ENCODE peak calls at places on chromosomes 13 and 19, in eight cellular contexts. One of them, this sample, is unnamed.

GRCh38 chr13:83503424-83503823 is 378.9 kb downstream of the SLITRK1 start:
- DNase-seq in stomach: no peak
- DNase-seq in suprapubic skin: no peak
- DNase-seq in breast epithelium: no peak
- DNase-seq in K562: no peak
- DNase-seq in spleen: no peak
- DNase-seq in HCT116: no peak
- DNase-seq in endothelial cell of umbilical vein: no peak
- DNase-seq in this sample: no peak

GRCh38 chr13:87295636-87296035 is 375.5 kb upstream of the SLITRK5 start:
- DNase-seq in stomach: no peak
- DNase-seq in suprapubic skin: no peak
- DNase-seq in breast epithelium: no peak
- DNase-seq in K562: no peak
- DNase-seq in spleen: no peak
- DNase-seq in HCT116: no peak
- DNase-seq in endothelial cell of umbilical vein: no peak
- DNase-seq in this sample: no peak

GRCh38 chr19:53123400-53123799 is 9.3 kb downstream of the ZNF415 start:
- DNase-seq in stomach: no peak
- DNase-seq in suprapubic skin: no peak
- DNase-seq in breast epithelium: no peak
- DNase-seq in K562: no peak
- DNase-seq in spleen: peak
- DNase-seq in HCT116: no peak
- DNase-seq in endothelial cell of umbilical vein: no peak
- DNase-seq in this sample: no peak

GRCh38 chr19:6891761-6892385 is 4.5 kb downstream of the ADGRE1 start:
- DNase-seq in stomach: no peak
- DNase-seq in suprapubic skin: no peak
- DNase-seq in breast epithelium: no peak
- DNase-seq in K562: no peak
- DNase-seq in spleen: no peak
- DNase-seq in HCT116: no peak
- DNase-seq in endothelial cell of umbilical vein: no peak
- DNase-seq in this sample: no peak

GRCh38 chr19:28316464-28316863 is 896.5 kb downstream of the UQCRFS1 start:
- DNase-seq in stomach: no peak
- DNase-seq in suprapubic skin: no peak
- DNase-seq in breast epithelium: no peak
- DNase-seq in K562: no peak
- DNase-seq in spleen: no peak
- DNase-seq in HCT116: no peak
- DNase-seq in endothelial cell of umbilical vein: no peak
- DNase-seq in this sample: no peak

GRCh38 chr13:60000081-60000480 is 163.6 kb downstream of the DIAPH3 start:
- DNase-seq in stomach: no peak
- DNase-seq in suprapubic skin: no peak
- DNase-seq in breast epithelium: no peak
- DNase-seq in K562: no peak
- DNase-seq in spleen: no peak
- DNase-seq in HCT116: no peak
- DNase-seq in endothelial cell of umbilical vein: no peak
- DNase-seq in this sample: no peak

GRCh38 chr13:94329754-94330551 is 149.5 kb downstream of the DCT start:
- DNase-seq in stomach: no peak
- DNase-seq in suprapubic skin: no peak
- DNase-seq in breast epithelium: no peak
- DNase-seq in K562: no peak
- DNase-seq in spleen: no peak
- DNase-seq in HCT116: no peak
- DNase-seq in endothelial cell of umbilical vein: peak
- DNase-seq in this sample: peak

GRCh38 chr19:46713781-46714522 is 3.0 kb downstream of the PRKD2 start:
- DNase-seq in stomach: peak
- DNase-seq in suprapubic skin: peak
- DNase-seq in breast epithelium: peak
- DNase-seq in K562: peak
- DNase-seq in spleen: peak
- DNase-seq in HCT116: peak
- DNase-seq in endothelial cell of umbilical vein: peak
- DNase-seq in this sample: peak

GRCh38 chr19:51903192-51903591 is 1.6 kb downstream of the ZNF649 start:
- DNase-seq in stomach: no peak
- DNase-seq in suprapubic skin: no peak
- DNase-seq in breast epithelium: no peak
- DNase-seq in K562: no peak
- DNase-seq in spleen: no peak
- DNase-seq in HCT116: no peak
- DNase-seq in endothelial cell of umbilical vein: no peak
- DNase-seq in this sample: no peak

GRCh38 chr13:95083758-95084157 is 217.5 kb downstream of the ABCC4 start:
- DNase-seq in stomach: no peak
- DNase-seq in suprapubic skin: no peak
- DNase-seq in breast epithelium: no peak
- DNase-seq in K562: no peak
- DNase-seq in spleen: no peak
- DNase-seq in HCT116: no peak
- DNase-seq in endothelial cell of umbilical vein: peak
- DNase-seq in this sample: no peak

GRCh38 chr13:85508683-85509329 is 290.4 kb downstream of the SLITRK6 start:
- DNase-seq in stomach: no peak
- DNase-seq in suprapubic skin: no peak
- DNase-seq in breast epithelium: no peak
- DNase-seq in K562: no peak
- DNase-seq in spleen: peak
- DNase-seq in HCT116: no peak
- DNase-seq in endothelial cell of umbilical vein: no peak
- DNase-seq in this sample: no peak

GRCh38 chr19:56594783-56595547 is at the start of gene ZNF71:
- DNase-seq in stomach: peak
- DNase-seq in suprapubic skin: peak
- DNase-seq in breast epithelium: peak
- DNase-seq in K562: peak
- DNase-seq in spleen: peak
- DNase-seq in HCT116: no peak
- DNase-seq in endothelial cell of umbilical vein: peak
- DNase-seq in this sample: no peak

GRCh38 chr19:49915271-49915670 is 13.7 kb upstream of the ATF5 start:
- DNase-seq in stomach: no peak
- DNase-seq in suprapubic skin: no peak
- DNase-seq in breast epithelium: no peak
- DNase-seq in K562: no peak
- DNase-seq in spleen: no peak
- DNase-seq in HCT116: no peak
- DNase-seq in endothelial cell of umbilical vein: no peak
- DNase-seq in this sample: no peak

GRCh38 chr19:16698914-16699313 is 20.7 kb upstream of the NWD1 start:
- DNase-seq in stomach: no peak
- DNase-seq in suprapubic skin: no peak
- DNase-seq in breast epithelium: no peak
- DNase-seq in K562: no peak
- DNase-seq in spleen: no peak
- DNase-seq in HCT116: no peak
- DNase-seq in endothelial cell of umbilical vein: no peak
- DNase-seq in this sample: no peak

DNA sequence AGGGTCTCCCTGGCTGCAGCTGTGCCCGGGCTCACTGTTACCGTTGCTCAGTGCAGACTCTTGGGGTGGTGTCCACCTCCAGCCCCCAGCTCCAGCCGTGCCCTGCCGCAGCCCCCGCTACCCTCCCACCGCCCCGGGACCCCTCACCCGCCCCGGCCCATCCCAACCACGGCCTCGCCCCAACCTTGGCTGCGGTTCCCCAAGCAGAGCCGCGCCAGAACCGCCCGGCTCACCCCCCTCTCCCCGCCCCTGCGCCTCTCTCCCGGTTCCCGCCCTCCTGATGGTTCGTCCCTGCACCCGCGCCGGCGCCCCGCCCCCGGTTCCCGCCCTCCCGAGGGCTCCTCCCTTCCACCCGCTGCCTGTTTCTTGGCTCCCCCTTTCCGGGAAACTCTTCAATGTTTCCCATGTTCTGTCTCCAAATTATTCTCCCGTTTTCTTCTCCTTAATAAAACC is 40.3 kb downstream of the ANKRD10 start:
- DNase-seq in stomach: peak
- DNase-seq in suprapubic skin: peak
- DNase-seq in breast epithelium: peak
- DNase-seq in K562: peak
- DNase-seq in spleen: peak
- DNase-seq in HCT116: peak
- DNase-seq in endothelial cell of umbilical vein: peak
- DNase-seq in this sample: no peak
- TF ChIP-seq POLR2AphosphoS5 in stomach: no peak
- TF ChIP-seq POLR2AphosphoS5 in suprapubic skin: no peak
- TF ChIP-seq POLR2AphosphoS5 in breast epithelium: no peak
- TF ChIP-seq POLR2AphosphoS5 in K562: no peak
- TF ChIP-seq POLR2AphosphoS5 in spleen: peak
- TF ChIP-seq POLR2AphosphoS5 in HCT116: no peak
- TF ChIP-seq POLR2AphosphoS5 in endothelial cell of umbilical vein: no peak
- TF ChIP-seq POLR2AphosphoS5 in this sample: no peak

DNA sequence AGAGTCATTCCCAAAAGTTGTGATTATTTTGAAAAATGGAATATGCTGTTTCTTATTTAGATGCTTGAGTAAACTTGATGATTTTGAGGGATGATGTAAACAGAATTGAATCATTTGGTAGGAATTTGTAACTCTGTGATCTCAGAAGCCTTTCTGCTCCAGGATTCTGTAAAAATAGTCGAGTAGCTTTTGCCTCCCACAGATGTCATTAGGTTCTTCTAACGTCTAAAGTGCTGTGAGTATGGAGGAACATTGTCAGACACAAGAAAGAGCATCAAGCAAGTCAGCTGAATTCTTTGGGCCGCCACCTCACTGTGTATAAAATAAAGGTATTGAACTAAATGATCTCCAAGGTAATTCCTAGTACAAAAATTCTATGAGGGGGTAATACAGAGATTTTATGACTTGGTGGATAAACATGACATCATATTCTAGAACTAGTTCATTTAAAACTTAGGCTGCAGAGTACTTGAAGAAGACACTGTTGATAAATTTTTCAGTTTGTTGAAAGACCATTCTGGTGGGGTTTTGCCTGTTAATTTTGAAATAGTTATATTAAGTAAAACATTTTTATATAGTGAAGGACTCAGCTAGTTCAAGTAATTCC is 1.4 kb upstream of the GPR183 start:
- DNase-seq in stomach: no peak
- DNase-seq in suprapubic skin: no peak
- DNase-seq in breast epithelium: no peak
- DNase-seq in K562: no peak
- DNase-seq in spleen: no peak
- DNase-seq in HCT116: no peak
- DNase-seq in endothelial cell of umbilical vein: no peak
- DNase-seq in this sample: no peak
- H3K27ac ChIP-seq in stomach: no peak
- H3K27ac ChIP-seq in suprapubic skin: peak
- H3K27ac ChIP-seq in breast epithelium: peak
- H3K27ac ChIP-seq in K562: peak
- H3K27ac ChIP-seq in spleen: peak
- H3K27ac ChIP-seq in HCT116: peak
- H3K27ac ChIP-seq in endothelial cell of umbilical vein: peak
- H3K27ac ChIP-seq in this sample: peak

DNA sequence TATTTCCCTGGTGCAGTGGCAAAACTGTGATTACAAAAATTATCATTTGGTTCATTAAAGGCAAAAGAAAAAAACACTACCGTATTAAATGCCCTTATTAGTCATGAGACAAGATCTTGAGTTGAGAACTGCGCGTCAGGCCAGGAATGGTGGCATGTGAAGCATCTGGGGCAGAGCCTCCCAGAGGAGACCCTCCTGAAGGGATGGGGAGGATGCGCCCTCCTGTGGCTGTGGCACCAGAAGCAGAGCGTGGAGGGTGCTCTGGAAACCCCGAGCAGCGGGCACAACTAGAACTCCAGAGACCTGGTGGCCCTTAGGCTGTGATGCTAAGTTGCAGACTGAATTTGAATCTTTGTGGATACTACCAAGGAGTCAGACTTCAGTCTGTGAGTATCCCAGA is 11.5 kb downstream of the CUL4A start:
- DNase-seq in stomach: no peak
- DNase-seq in suprapubic skin: no peak
- DNase-seq in breast epithelium: no peak
- DNase-seq in K562: no peak
- DNase-seq in spleen: peak
- DNase-seq in HCT116: no peak
- DNase-seq in endothelial cell of umbilical vein: no peak
- DNase-seq in this sample: no peak
- TF ChIP-seq CTCF in stomach: no peak
- TF ChIP-seq CTCF in suprapubic skin: no peak
- TF ChIP-seq CTCF in breast epithelium: no peak
- TF ChIP-seq CTCF in K562: peak
- TF ChIP-seq CTCF in spleen: peak
- TF ChIP-seq CTCF in HCT116: peak
- TF ChIP-seq CTCF in endothelial cell of umbilical vein: peak
- TF ChIP-seq CTCF in this sample: no peak

GRCh38 chr19:41297628-41298326 is 12.2 kb upstream of the CCDC97 start:
- DNase-seq in stomach: peak
- DNase-seq in suprapubic skin: no peak
- DNase-seq in breast epithelium: no peak
- DNase-seq in K562: no peak
- DNase-seq in spleen: peak
- DNase-seq in HCT116: no peak
- DNase-seq in endothelial cell of umbilical vein: no peak
- DNase-seq in this sample: no peak

GRCh38 chr19:41298327-41298964 is 11.5 kb upstream of the CCDC97 start:
- DNase-seq in stomach: peak
- DNase-seq in suprapubic skin: no peak
- DNase-seq in breast epithelium: peak
- DNase-seq in K562: no peak
- DNase-seq in spleen: no peak
- DNase-seq in HCT116: no peak
- DNase-seq in endothelial cell of umbilical vein: peak
- DNase-seq in this sample: no peak

GRCh38 chr19:41294393-41294792 is 15.6 kb upstream of the CCDC97 start:
- DNase-seq in stomach: no peak
- DNase-seq in suprapubic skin: no peak
- DNase-seq in breast epithelium: no peak
- DNase-seq in K562: no peak
- DNase-seq in spleen: no peak
- DNase-seq in HCT116: no peak
- DNase-seq in endothelial cell of umbilical vein: no peak
- DNase-seq in this sample: no peak

GRCh38 chr19:41295506-41295905 is 14.5 kb upstream of the CCDC97 start:
- DNase-seq in stomach: no peak
- DNase-seq in suprapubic skin: no peak
- DNase-seq in breast epithelium: no peak
- DNase-seq in K562: no peak
- DNase-seq in spleen: no peak
- DNase-seq in HCT116: no peak
- DNase-seq in endothelial cell of umbilical vein: no peak
- DNase-seq in this sample: no peak

DNA sequence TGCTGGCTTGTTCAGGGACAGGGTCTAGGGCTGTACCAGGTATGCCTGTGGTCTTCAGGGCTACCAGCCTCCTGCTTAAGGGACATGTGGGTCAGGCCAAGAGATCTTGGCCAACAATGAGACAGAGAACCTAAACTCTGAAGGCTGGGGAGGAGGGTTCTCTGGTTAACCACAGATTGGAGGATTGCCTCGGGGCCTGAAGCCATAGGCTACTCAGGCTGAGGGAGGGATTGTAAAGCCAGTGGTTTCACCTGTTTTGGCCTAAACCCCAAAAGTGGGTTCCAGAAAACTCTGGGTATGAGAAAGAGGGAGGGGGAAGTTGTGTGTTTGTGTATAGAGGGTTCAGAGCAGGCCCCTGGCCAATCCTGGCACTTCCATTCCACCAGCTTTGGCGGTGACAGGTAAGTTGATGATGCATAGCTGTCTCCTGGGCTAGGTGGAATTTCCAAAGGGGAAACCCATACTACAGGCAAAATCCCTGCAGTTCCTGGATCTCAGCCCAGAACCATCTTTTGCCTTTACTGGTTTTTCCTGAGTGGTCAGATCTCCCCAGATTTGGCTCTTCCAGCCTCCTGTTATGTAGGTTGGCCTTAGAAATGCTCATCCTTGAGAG is 13.5 kb upstream of the CCDC97 start:
- DNase-seq in stomach: no peak
- DNase-seq in suprapubic skin: no peak
- DNase-seq in breast epithelium: no peak
- DNase-seq in K562: no peak
- DNase-seq in spleen: no peak
- DNase-seq in HCT116: no peak
- DNase-seq in endothelial cell of umbilical vein: no peak
- DNase-seq in this sample: no peak
- TF ChIP-seq POLR2AphosphoS5 in stomach: no peak
- TF ChIP-seq POLR2AphosphoS5 in suprapubic skin: no peak
- TF ChIP-seq POLR2AphosphoS5 in breast epithelium: no peak
- TF ChIP-seq POLR2AphosphoS5 in K562: no peak
- TF ChIP-seq POLR2AphosphoS5 in spleen: peak
- TF ChIP-seq POLR2AphosphoS5 in HCT116: no peak
- TF ChIP-seq POLR2AphosphoS5 in endothelial cell of umbilical vein: no peak
- TF ChIP-seq POLR2AphosphoS5 in this sample: no peak